ENCODE peak calls at places on chromosomes 5 and 9, in four cellular contexts. One of them, this sample, is unnamed. For H3K4me1 and H3K9me3, the result is how much of the 10 kb centered on the place peaks cover.

GRCh38 chr5:152306386-152306785 is 98.7 kb downstream of the NMUR2 start:
- DNase-seq in A549: no peak
- DNase-seq in adipocyte: no peak
- DNase-seq in aorta: no peak
- DNase-seq in this sample: no peak

GRCh38 chr9:90219548-90220118 is 423.0 kb downstream of the DIRAS2 start:
- DNase-seq in adipocyte: no peak
- DNase-seq in A549: peak
- DNase-seq in aorta: no peak
- DNase-seq in this sample: no peak

GRCh38 chr5:115389799-115390382 is 93.4 kb upstream of the CCDC112 start:
- DNase-seq in A549: no peak
- DNase-seq in aorta: no peak
- DNase-seq in adipocyte: no peak
- DNase-seq in this sample: no peak

GRCh38 chr5:97192580-97193421 is 9.8 kb upstream of the RIOK2 start:
- DNase-seq in adipocyte: no peak
- DNase-seq in A549: no peak
- DNase-seq in aorta: no peak
- DNase-seq in this sample: peak

GRCh38 chr5:135192351-135192750 is 158.3 kb upstream of the PITX1 start:
- DNase-seq in A549: no peak
- DNase-seq in adipocyte: no peak
- DNase-seq in aorta: no peak
- DNase-seq in this sample: no peak

GRCh38 chr9:71796368-71796767 is 28.1 kb upstream of the CEMIP2 start:
- DNase-seq in adipocyte: no peak
- DNase-seq in aorta: no peak
- DNase-seq in A549: no peak
- DNase-seq in this sample: no peak

GRCh38 chr5:9337908-9338307 is 208.0 kb downstream of the SEMA5A start:
- DNase-seq in A549: no peak
- DNase-seq in adipocyte: peak
- DNase-seq in aorta: no peak
- DNase-seq in this sample: peak

GRCh38 chr9:73426226-73426625 is 274.6 kb downstream of the ANXA1 start:
- DNase-seq in adipocyte: no peak
- DNase-seq in aorta: no peak
- DNase-seq in A549: no peak
- DNase-seq in this sample: no peak

GRCh38 chr5:172735141-172735831 is 35.7 kb downstream of the DUSP1 start:
- DNase-seq in aorta: peak
- DNase-seq in adipocyte: no peak
- DNase-seq in A549: no peak
- DNase-seq in this sample: no peak

GRCh38 chr9:97504381-97505216 is 3.1 kb downstream of the TMOD1 start:
- DNase-seq in aorta: no peak
- DNase-seq in A549: no peak
- DNase-seq in adipocyte: no peak
- DNase-seq in this sample: peak
- H3K4me3 ChIP-seq in aorta: no peak
- H3K4me3 ChIP-seq in A549: no peak
- H3K4me3 ChIP-seq in adipocyte: no peak
- H3K4me3 ChIP-seq in this sample: no peak

GRCh38 chr9:13621871-13622564 is 342.5 kb upstream of the MPDZ start:
- DNase-seq in adipocyte: no peak
- DNase-seq in aorta: no peak
- DNase-seq in A549: no peak
- DNase-seq in this sample: no peak
- H3K4me1 ChIP-seq in adipocyte: under half
- H3K4me1 ChIP-seq in aorta: under half
- H3K4me1 ChIP-seq in A549: under half
- H3K4me1 ChIP-seq in this sample: under half

GRCh38 chr5:179451813-179452196 is 98.5 kb upstream of the RUFY1 start:
- DNase-seq in aorta: no peak
- DNase-seq in adipocyte: no peak
- DNase-seq in A549: no peak
- DNase-seq in this sample: no peak
- H3K9me3 ChIP-seq in aorta: under half
- H3K9me3 ChIP-seq in adipocyte: under half
- H3K9me3 ChIP-seq in A549: under half
- H3K9me3 ChIP-seq in this sample: under half

DNA sequence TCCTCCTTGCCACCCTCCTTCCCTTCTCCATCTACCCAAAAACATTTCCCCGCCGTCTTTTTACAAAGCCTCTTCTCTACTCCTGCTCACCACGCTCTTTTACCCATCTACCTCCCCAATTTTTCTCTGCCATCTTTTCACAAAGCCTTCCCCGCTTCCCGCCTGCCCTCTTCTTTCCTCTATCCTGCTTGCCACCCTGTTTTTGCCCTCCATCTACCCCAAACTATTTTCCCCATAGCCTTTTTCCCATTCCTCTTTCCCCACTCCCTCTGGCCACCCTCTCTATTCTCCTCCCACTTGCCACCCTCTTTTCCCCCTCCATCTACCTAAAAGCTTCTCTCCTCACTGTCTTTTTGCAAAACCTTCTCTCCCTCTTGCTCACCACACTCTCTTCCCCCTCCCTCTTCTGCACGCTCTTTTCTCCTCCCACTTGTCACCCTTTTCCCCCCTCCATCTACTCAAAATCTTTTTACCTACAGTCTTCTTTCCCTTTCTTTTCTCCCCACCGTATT is 19.4 kb upstream of the TRIM52 start:
- DNase-seq in aorta: no peak
- DNase-seq in A549: no peak
- DNase-seq in adipocyte: no peak
- DNase-seq in this sample: no peak
- H3K4me3 ChIP-seq in aorta: no peak
- H3K4me3 ChIP-seq in A549: no peak
- H3K4me3 ChIP-seq in adipocyte: no peak
- H3K4me3 ChIP-seq in this sample: no peak

GRCh38 chr9:136309101-136309801 is 5.4 kb upstream of the CCDC187 start:
- DNase-seq in aorta: no peak
- DNase-seq in A549: no peak
- DNase-seq in adipocyte: no peak
- DNase-seq in this sample: no peak
- H3K4me1 ChIP-seq in aorta: under half
- H3K4me1 ChIP-seq in A549: under half
- H3K4me1 ChIP-seq in adipocyte: under half
- H3K4me1 ChIP-seq in this sample: under half

DNA sequence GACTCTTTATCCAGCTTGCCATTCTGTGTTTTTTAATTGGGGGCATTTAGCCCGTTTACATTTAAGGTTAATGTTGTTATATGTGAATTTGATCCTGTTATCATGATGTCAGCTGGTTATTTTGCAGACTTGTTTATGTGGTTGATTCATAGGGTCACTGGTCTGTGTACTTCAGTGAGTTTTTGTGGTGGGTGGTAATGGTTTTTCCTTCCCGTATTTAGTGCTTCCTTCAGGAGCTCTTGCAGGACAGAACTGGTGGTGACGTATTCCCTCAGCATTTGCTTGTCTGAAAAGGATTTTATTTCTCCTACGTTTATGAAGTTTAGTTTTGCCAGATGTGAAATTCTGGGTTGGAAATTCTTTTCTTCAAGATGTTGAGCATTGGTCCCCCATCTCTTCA is 381.1 kb downstream of the MAN2A1 start:
- DNase-seq in adipocyte: no peak
- DNase-seq in aorta: no peak
- DNase-seq in A549: no peak
- DNase-seq in this sample: no peak
- H3K9me3 ChIP-seq in adipocyte: under half
- H3K9me3 ChIP-seq in aorta: under half
- H3K9me3 ChIP-seq in A549: under half
- H3K9me3 ChIP-seq in this sample: under half

DNA sequence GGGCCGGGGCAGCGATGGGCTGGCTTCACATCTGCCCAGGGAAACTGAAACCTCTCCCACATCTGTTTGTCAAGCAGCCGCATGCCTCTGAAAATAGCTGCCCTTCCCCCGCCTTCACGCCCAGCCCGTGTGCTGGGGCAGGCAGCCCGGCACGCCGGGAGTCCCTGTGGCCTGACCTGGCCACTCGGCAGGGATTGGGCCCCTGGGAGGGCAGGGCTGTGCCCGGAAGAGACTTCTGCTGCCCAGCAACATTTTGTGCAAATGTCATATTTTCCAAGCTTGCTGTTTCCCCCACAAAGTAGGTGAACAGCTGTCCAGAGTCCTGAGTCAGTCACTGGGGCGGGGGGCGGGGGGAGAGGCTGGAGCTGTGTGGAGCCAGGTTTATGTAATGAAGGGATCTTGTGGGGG is 8.2 kb downstream of the COL27A1 start:
- DNase-seq in A549: peak
- DNase-seq in aorta: peak
- DNase-seq in adipocyte: peak
- DNase-seq in this sample: peak
- H3K4me3 ChIP-seq in A549: no peak
- H3K4me3 ChIP-seq in aorta: no peak
- H3K4me3 ChIP-seq in adipocyte: peak
- H3K4me3 ChIP-seq in this sample: no peak

GRCh38 chr9:37908698-37909186 is 4.8 kb upstream of the SLC25A51 start:
- DNase-seq in aorta: no peak
- DNase-seq in A549: no peak
- DNase-seq in adipocyte: peak
- DNase-seq in this sample: no peak
- H3K4me1 ChIP-seq in aorta: under half
- H3K4me1 ChIP-seq in A549: under half
- H3K4me1 ChIP-seq in adipocyte: under half
- H3K4me1 ChIP-seq in this sample: under half

This sample was measured in SJSA1.